ENCODE peak calls at places on chromosomes 13 and 19, in seven cellular contexts. I is effector CD4-positive, alpha-beta T cell; J is retina; B is T-helper 1 cell; R is WTC11; M is GM04503; Y is transverse colon. L is an unnamed sample.

GRCh38 chr13:33112745-33113144 is 96.5 kb downstream of the KL start:
- DNase-seq in I (no peak), J (no peak), B (no peak), R (no peak), M (no peak), Y (no peak), L (no peak)

GRCh38 chr13:114090476-114090875 is 41.9 kb downstream of the RASA3 start:
- DNase-seq in I (no peak), J (no peak), B (no peak), R (peak; percentile 6), M (no peak), Y (peak; percentile 13), L (no peak)

GRCh38 chr19:4507804-4508203 is 10.5 kb downstream of the PLIN4 start:
- DNase-seq in I (no peak), J (no peak), B (no peak), R (no peak), M (no peak), Y (no peak), L (no peak)

GRCh38 chr19:43545276-43545675 is 12.3 kb downstream of the ZNF575 start:
- DNase-seq in I (no peak), J (no peak), B (no peak), R (no peak), M (no peak), Y (no peak), L (no peak)

GRCh38 chr13:105395041-105395440 is 1140.4 kb downstream of the EFNB2 start:
- DNase-seq in I (no peak), J (no peak), B (no peak), R (no peak), M (no peak), Y (no peak), L (no peak)

GRCh38 chr19:46976845-46977320 is 42.8 kb upstream of the NPAS1 start:
- DNase-seq in I (no peak), J (peak; percentile 51), B (no peak), R (peak; percentile 49), M (peak; percentile 80), Y (no peak), L (no peak)

GRCh38 chr13:36858285-36858684 is 39.3 kb downstream of the RFXAP start:
- DNase-seq in I (no peak), J (peak; percentile 54), B (no peak), R (no peak), M (peak; percentile 18), Y (no peak), L (peak; percentile 31)

GRCh38 chr13:24251525-24251924 is 57.9 kb upstream of the C1QTNF9 start:
- DNase-seq in I (peak; percentile 84), J (no peak), B (peak; percentile 77), R (no peak), M (no peak), Y (peak; percentile 37), L (no peak)

GRCh38 chr13:112674412-112675383 is 15.1 kb upstream of the ATP11A start:
- DNase-seq in I (no peak), J (no peak), B (no peak), R (no peak), M (no peak), Y (no peak), L (no peak)

GRCh38 chr19:38534574-38534973 is 83.2 kb downstream of the MAP4K1 start:
- DNase-seq in I (no peak), J (no peak), B (no peak), R (no peak), M (no peak), Y (no peak), L (no peak)

GRCh38 chr19:16339361-16339725 is 14.7 kb downstream of the KLF2 start:
- DNase-seq in I (no peak), J (no peak), B (no peak), R (no peak), M (no peak), Y (no peak), L (no peak)

GRCh38 chr13:76852991-76853390 is 33.2 kb downstream of the KCTD12 start:
- DNase-seq in I (no peak), J (no peak), B (no peak), R (no peak), M (no peak), Y (no peak), L (no peak)

GRCh38 chr19:16373539-16373938 is 48.9 kb downstream of the KLF2 start:
- DNase-seq in I (no peak), J (no peak), B (no peak), R (no peak), M (no peak), Y (no peak), L (no peak)

GRCh38 chr13:44765076-44765475 is 188.9 kb upstream of the TSC22D1 start:
- DNase-seq in I (no peak), J (peak; percentile 54), B (no peak), R (no peak), M (no peak), Y (peak; percentile 27), L (no peak)

GRCh38 chr19:3323026-3323425 is 43.4 kb upstream of the NFIC start:
- DNase-seq in I (no peak), J (no peak), B (no peak), R (no peak), M (no peak), Y (no peak), L (no peak)

GRCh38 chr19:51788936-51789795 is 5.8 kb upstream of the FPR3 start:
- DNase-seq in I (no peak), J (no peak), B (no peak), R (no peak), M (no peak), Y (no peak), L (no peak)

GRCh38 chr13:44273991-44274810 is 99.4 kb upstream of the SERP2 start:
- DNase-seq in I (peak; percentile 12), J (no peak), B (no peak), R (no peak), M (no peak), Y (no peak), L (no peak)